ENCODE peak calls at places on chromosome 18, in eight cellular contexts. One of them, this sample, is unnamed.

GRCh38 chr18:74896390-74896991 is 298.8 kb downstream of the ZNF407 start:
- DNase-seq in ovary: no peak
- DNase-seq in transverse colon: peak; percentile 55
- DNase-seq in A549: peak; percentile 51
- DNase-seq in SK-N-SH: peak; percentile 20
- DNase-seq in HepG2: peak; percentile 62
- DNase-seq in stomach: peak; percentile 62
- DNase-seq in tibial nerve: no peak
- DNase-seq in this sample: no peak

GRCh38 chr18:9101730-9102390 is 639 bp upstream of the NDUFV2 start:
- DNase-seq in ovary: no peak
- DNase-seq in transverse colon: no peak
- DNase-seq in A549: peak; percentile 81
- DNase-seq in SK-N-SH: peak; percentile 66
- DNase-seq in HepG2: peak; percentile 67
- DNase-seq in stomach: no peak
- DNase-seq in tibial nerve: no peak
- DNase-seq in this sample: no peak

GRCh38 chr18:49588971-49589370 is 27.1 kb downstream of the LIPG start:
- DNase-seq in ovary: no peak
- DNase-seq in transverse colon: no peak
- DNase-seq in A549: no peak
- DNase-seq in SK-N-SH: no peak
- DNase-seq in HepG2: no peak
- DNase-seq in stomach: no peak
- DNase-seq in tibial nerve: no peak
- DNase-seq in this sample: no peak

GRCh38 chr18:28690100-28690499 is 513.2 kb upstream of the CDH2 start:
- DNase-seq in ovary: no peak
- DNase-seq in transverse colon: no peak
- DNase-seq in A549: no peak
- DNase-seq in SK-N-SH: no peak
- DNase-seq in HepG2: no peak
- DNase-seq in stomach: no peak
- DNase-seq in tibial nerve: no peak
- DNase-seq in this sample: no peak

GRCh38 chr18:5145168-5145857 is 51.7 kb downstream of the AKAIN1 start:
- DNase-seq in ovary: no peak
- DNase-seq in transverse colon: no peak
- DNase-seq in A549: no peak
- DNase-seq in SK-N-SH: no peak
- DNase-seq in HepG2: no peak
- DNase-seq in stomach: no peak
- DNase-seq in tibial nerve: no peak
- DNase-seq in this sample: no peak

GRCh38 chr18:67135981-67136380 is 380.5 kb downstream of the DSEL start:
- DNase-seq in ovary: no peak
- DNase-seq in transverse colon: no peak
- DNase-seq in A549: no peak
- DNase-seq in SK-N-SH: no peak
- DNase-seq in HepG2: no peak
- DNase-seq in stomach: no peak
- DNase-seq in tibial nerve: no peak
- DNase-seq in this sample: no peak

GRCh38 chr18:44837491-44838185 is 156.9 kb downstream of the SETBP1 start:
- DNase-seq in ovary: no peak
- DNase-seq in transverse colon: no peak
- DNase-seq in A549: no peak
- DNase-seq in SK-N-SH: no peak
- DNase-seq in HepG2: no peak
- DNase-seq in stomach: no peak
- DNase-seq in tibial nerve: no peak
- DNase-seq in this sample: no peak

GRCh38 chr18:11695736-11696135 is 6.7 kb downstream of the GNAL start:
- DNase-seq in ovary: no peak
- DNase-seq in transverse colon: no peak
- DNase-seq in A549: no peak
- DNase-seq in SK-N-SH: no peak
- DNase-seq in HepG2: no peak
- DNase-seq in stomach: no peak
- DNase-seq in tibial nerve: no peak
- DNase-seq in this sample: no peak

GRCh38 chr18:27839141-27839540 is 337.8 kb downstream of the CDH2 start:
- DNase-seq in ovary: no peak
- DNase-seq in transverse colon: no peak
- DNase-seq in A549: peak; percentile 81
- DNase-seq in SK-N-SH: no peak
- DNase-seq in HepG2: peak; percentile 15
- DNase-seq in stomach: no peak
- DNase-seq in tibial nerve: no peak
- DNase-seq in this sample: no peak

GRCh38 chr18:31497711-31498449 is at the start of gene DSG2:
- DNase-seq in ovary: peak; percentile 78
- DNase-seq in transverse colon: peak; percentile 92
- DNase-seq in A549: peak; percentile 63
- DNase-seq in SK-N-SH: peak; percentile 72
- DNase-seq in HepG2: peak; percentile 43
- DNase-seq in stomach: peak; percentile 86
- DNase-seq in tibial nerve: no peak
- DNase-seq in this sample: no peak

GRCh38 chr18:5842653-5843052 is 52.7 kb downstream of the TMEM200C start:
- DNase-seq in ovary: no peak
- DNase-seq in transverse colon: no peak
- DNase-seq in A549: no peak
- DNase-seq in SK-N-SH: no peak
- DNase-seq in HepG2: peak; percentile 10
- DNase-seq in stomach: no peak
- DNase-seq in tibial nerve: no peak
- DNase-seq in this sample: no peak

GRCh38 chr18:42437646-42438045 is 482.6 kb downstream of the PIK3C3 start:
- DNase-seq in ovary: no peak
- DNase-seq in transverse colon: no peak
- DNase-seq in A549: no peak
- DNase-seq in SK-N-SH: no peak
- DNase-seq in HepG2: no peak
- DNase-seq in stomach: no peak
- DNase-seq in tibial nerve: no peak
- DNase-seq in this sample: no peak

GRCh38 chr18:35641467-35641866 is 59.9 kb downstream of the GALNT1 start:
- DNase-seq in ovary: no peak
- DNase-seq in transverse colon: no peak
- DNase-seq in A549: no peak
- DNase-seq in SK-N-SH: no peak
- DNase-seq in HepG2: no peak
- DNase-seq in stomach: no peak
- DNase-seq in tibial nerve: no peak
- DNase-seq in this sample: no peak

GRCh38 chr18:58369616-58370015 is 259.3 kb downstream of the ALPK2 start:
- DNase-seq in ovary: no peak
- DNase-seq in transverse colon: no peak
- DNase-seq in A549: no peak
- DNase-seq in SK-N-SH: no peak
- DNase-seq in HepG2: no peak
- DNase-seq in stomach: no peak
- DNase-seq in tibial nerve: no peak
- DNase-seq in this sample: peak; percentile 84

GRCh38 chr18:57539702-57540101 is 46.8 kb downstream of the FECH start:
- DNase-seq in ovary: no peak
- DNase-seq in transverse colon: no peak
- DNase-seq in A549: no peak
- DNase-seq in SK-N-SH: no peak
- DNase-seq in HepG2: no peak
- DNase-seq in stomach: no peak
- DNase-seq in tibial nerve: no peak
- DNase-seq in this sample: no peak

GRCh38 chr18:51617167-51617566 is 419.7 kb upstream of the MEX3C start:
- DNase-seq in ovary: no peak
- DNase-seq in transverse colon: no peak
- DNase-seq in A549: peak; percentile 77
- DNase-seq in SK-N-SH: no peak
- DNase-seq in HepG2: no peak
- DNase-seq in stomach: no peak
- DNase-seq in tibial nerve: no peak
- DNase-seq in this sample: no peak

GRCh38 chr18:11752116-11752911 is 63.2 kb downstream of the GNAL start:
- DNase-seq in ovary: no peak
- DNase-seq in transverse colon: no peak
- DNase-seq in A549: peak; percentile 37
- DNase-seq in SK-N-SH: peak; percentile 32
- DNase-seq in HepG2: no peak
- DNase-seq in stomach: no peak
- DNase-seq in tibial nerve: no peak
- DNase-seq in this sample: no peak

GRCh38 chr18:12597775-12598174 is 60.1 kb downstream of the SPIRE1 start:
- DNase-seq in ovary: no peak
- DNase-seq in transverse colon: no peak
- DNase-seq in A549: peak; percentile 80
- DNase-seq in SK-N-SH: no peak
- DNase-seq in HepG2: peak; percentile 84
- DNase-seq in stomach: no peak
- DNase-seq in tibial nerve: peak; percentile 20
- DNase-seq in this sample: no peak

DNA sequence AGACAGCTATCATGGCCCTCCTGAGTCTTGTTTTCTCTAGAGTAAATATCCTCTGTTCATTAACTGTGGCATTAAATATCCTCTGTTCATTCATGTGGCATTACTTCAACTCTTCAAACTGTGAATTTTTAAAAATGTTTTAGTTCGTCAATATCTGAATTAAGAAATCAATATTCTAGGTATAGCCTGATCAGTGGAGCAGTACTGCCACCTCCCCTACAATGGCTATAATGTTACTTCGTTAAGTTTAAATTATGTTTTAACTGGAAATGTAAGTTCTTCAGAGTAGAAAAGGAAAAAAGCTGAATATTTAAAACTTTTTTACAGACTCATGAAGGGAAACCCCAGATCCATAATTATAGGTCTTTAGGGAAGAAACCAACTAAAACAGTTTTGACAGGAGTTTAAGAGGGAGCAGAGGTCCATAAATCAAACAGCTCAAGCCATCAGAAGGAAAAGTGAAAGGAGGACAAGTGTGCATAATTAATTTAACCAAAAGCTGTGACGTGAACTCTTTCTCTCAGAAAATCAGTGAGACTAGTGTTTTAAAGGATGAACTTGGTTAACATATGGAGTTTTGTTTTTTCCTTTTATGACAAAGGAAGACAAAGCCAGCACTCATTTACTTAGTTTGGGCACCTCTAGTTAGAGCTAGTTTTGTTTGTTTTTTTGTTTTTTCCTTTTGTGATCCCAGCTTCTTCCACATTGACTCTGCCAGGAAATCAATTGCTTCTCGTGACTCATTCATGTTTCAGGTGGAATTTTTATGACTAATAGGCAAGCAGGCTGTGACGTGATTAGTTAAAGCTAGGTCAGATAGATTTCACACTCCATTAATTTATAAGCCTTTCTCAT is 44.9 kb downstream of the RBBP8 start:
- DNase-seq in ovary: no peak
- DNase-seq in transverse colon: no peak
- DNase-seq in A549: peak; percentile 43
- DNase-seq in SK-N-SH: no peak
- DNase-seq in HepG2: no peak
- DNase-seq in stomach: no peak
- DNase-seq in tibial nerve: no peak
- DNase-seq in this sample: no peak
- TF ChIP-seq EP300 in ovary: no peak
- TF ChIP-seq EP300 in transverse colon: no peak
- TF ChIP-seq EP300 in A549: no peak
- TF ChIP-seq EP300 in SK-N-SH: no peak
- TF ChIP-seq EP300 in HepG2: no peak
- TF ChIP-seq EP300 in stomach: no peak
- TF ChIP-seq EP300 in tibial nerve: no peak
- TF ChIP-seq EP300 in this sample: no peak

GRCh38 chr18:10343778-10344177 is 110.7 kb upstream of the APCDD1 start:
- DNase-seq in ovary: no peak
- DNase-seq in transverse colon: no peak
- DNase-seq in A549: no peak
- DNase-seq in SK-N-SH: no peak
- DNase-seq in HepG2: no peak
- DNase-seq in stomach: no peak
- DNase-seq in tibial nerve: no peak
- DNase-seq in this sample: peak; percentile 79
- TF ChIP-seq EP300 in ovary: no peak
- TF ChIP-seq EP300 in transverse colon: no peak
- TF ChIP-seq EP300 in A549: no peak
- TF ChIP-seq EP300 in SK-N-SH: no peak
- TF ChIP-seq EP300 in HepG2: no peak
- TF ChIP-seq EP300 in stomach: no peak
- TF ChIP-seq EP300 in tibial nerve: peak; percentile 89
- TF ChIP-seq EP300 in this sample: no peak

GRCh38 chr18:79950440-79951341 is 762 bp downstream of the SLC66A2 start:
- DNase-seq in ovary: no peak
- DNase-seq in transverse colon: peak; percentile 59
- DNase-seq in A549: no peak
- DNase-seq in SK-N-SH: peak; percentile 84
- DNase-seq in HepG2: no peak
- DNase-seq in stomach: peak; percentile 50
- DNase-seq in tibial nerve: no peak
- DNase-seq in this sample: no peak
- TF ChIP-seq EP300 in ovary: no peak
- TF ChIP-seq EP300 in transverse colon: no peak
- TF ChIP-seq EP300 in A549: no peak
- TF ChIP-seq EP300 in SK-N-SH: no peak
- TF ChIP-seq EP300 in HepG2: no peak
- TF ChIP-seq EP300 in stomach: no peak
- TF ChIP-seq EP300 in tibial nerve: peak; percentile 10
- TF ChIP-seq EP300 in this sample: no peak

DNA sequence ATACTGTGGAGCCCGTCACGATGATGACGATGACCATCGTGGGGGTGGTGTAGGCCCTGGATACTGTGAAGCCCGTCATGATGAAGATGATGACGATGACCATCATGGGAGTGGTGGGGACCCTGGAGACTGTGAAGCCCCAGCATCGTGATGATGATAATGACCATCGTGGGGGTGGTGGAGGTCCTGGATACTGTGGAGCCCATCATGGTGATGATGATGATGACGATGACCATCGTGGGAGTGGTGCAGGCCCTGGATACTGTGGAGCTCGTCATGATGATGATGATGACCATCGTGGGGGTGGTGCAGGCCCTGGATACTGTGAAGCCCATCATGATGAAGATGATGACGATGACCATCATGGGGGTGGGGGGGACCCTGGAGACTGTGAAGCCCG is 81.0 kb upstream of the SALL3 start:
- DNase-seq in ovary: no peak
- DNase-seq in transverse colon: no peak
- DNase-seq in A549: no peak
- DNase-seq in SK-N-SH: no peak
- DNase-seq in HepG2: no peak
- DNase-seq in stomach: no peak
- DNase-seq in tibial nerve: no peak
- DNase-seq in this sample: peak; percentile 72
- TF ChIP-seq EP300 in ovary: no peak
- TF ChIP-seq EP300 in transverse colon: no peak
- TF ChIP-seq EP300 in A549: no peak
- TF ChIP-seq EP300 in SK-N-SH: no peak
- TF ChIP-seq EP300 in HepG2: no peak
- TF ChIP-seq EP300 in stomach: no peak
- TF ChIP-seq EP300 in tibial nerve: no peak
- TF ChIP-seq EP300 in this sample: no peak

This sample was measured in esophagus muscularis mucosa.